ENCODE peak calls at places on chromosomes 2 and 18, in eight cellular contexts. D, C, L, W, J, Q, X and U are unnamed samples.

GRCh38 chr2:75064691-75065396 is 106.4 kb downstream of the POLE4 start:
- DNase-seq in D (peak), C (peak), L (no peak), W (peak), J (peak), Q (peak), X (peak), U (no peak)

GRCh38 chr18:44719519-44720060 is 38.9 kb downstream of the SETBP1 start:
- DNase-seq in D (no peak), C (no peak), L (no peak), W (no peak), J (no peak), Q (no peak), X (no peak), U (no peak)

GRCh38 chr2:121532894-121533293 is 2.2 kb downstream of the RNU4ATAC start:
- DNase-seq in D (peak), C (no peak), L (no peak), W (no peak), J (no peak), Q (no peak), X (peak), U (no peak)

GRCh38 chr2:65846984-65847383 is 414.6 kb upstream of the SPRED2 start:
- DNase-seq in D (no peak), C (no peak), L (no peak), W (no peak), J (no peak), Q (no peak), X (no peak), U (no peak)

GRCh38 chr2:150146879-150147278 is 340.6 kb downstream of the RND3 start:
- DNase-seq in D (no peak), C (no peak), L (no peak), W (no peak), J (no peak), Q (no peak), X (no peak), U (no peak)

GRCh38 chr2:16005819-16006536 is 65.6 kb downstream of the MYCN start:
- DNase-seq in D (no peak), C (no peak), L (no peak), W (no peak), J (no peak), Q (no peak), X (peak), U (no peak)

GRCh38 chr2:11567631-11568031 is 33.8 kb downstream of the GREB1 start:
- DNase-seq in D (peak), C (no peak), L (no peak), W (no peak), J (no peak), Q (no peak), X (no peak), U (no peak)

GRCh38 chr18:10088734-10089133 is 174.9 kb downstream of the VAPA start:
- DNase-seq in D (no peak), C (no peak), L (no peak), W (no peak), J (no peak), Q (no peak), X (no peak), U (no peak)

GRCh38 chr2:216695401-216695821 is at the start of gene IGFBP5:
- DNase-seq in D (peak), C (no peak), L (no peak), W (peak), J (peak), Q (no peak), X (peak), U (peak)

GRCh38 chr2:227657204-227657845 is 9.3 kb upstream of the SCYGR5 start:
- DNase-seq in D (no peak), C (no peak), L (no peak), W (peak), J (no peak), Q (no peak), X (no peak), U (no peak)

GRCh38 chr2:37149626-37150322 is 7.0 kb downstream of the EIF2AK2 start:
- DNase-seq in D (no peak), C (no peak), L (no peak), W (no peak), J (no peak), Q (no peak), X (no peak), U (no peak)

GRCh38 chr2:239689985-239690384 is 289.2 kb upstream of the HDAC4 start:
- DNase-seq in D (no peak), C (no peak), L (no peak), W (no peak), J (no peak), Q (no peak), X (no peak), U (no peak)

GRCh38 chr18:74139888-74140287 is 7.7 kb downstream of the FBXO15 start:
- DNase-seq in D (no peak), C (no peak), L (no peak), W (peak), J (peak), Q (no peak), X (no peak), U (peak)

GRCh38 chr2:132909427-132909826 is 239.4 kb upstream of the LYPD1 start:
- DNase-seq in D (no peak), C (no peak), L (no peak), W (no peak), J (peak), Q (no peak), X (no peak), U (no peak)

GRCh38 chr2:25197336-25198208 is 29.2 kb upstream of the POMC start:
- DNase-seq in D (no peak), C (no peak), L (no peak), W (no peak), J (peak), Q (no peak), X (no peak), U (no peak)

GRCh38 chr18:22254088-22254487 is 84.7 kb downstream of the GATA6 start:
- DNase-seq in D (no peak), C (no peak), L (no peak), W (no peak), J (no peak), Q (no peak), X (no peak), U (no peak)

GRCh38 chr2:189782221-189782671 is 1.9 kb downstream of the ORMDL1 start:
- DNase-seq in D (peak), C (no peak), L (no peak), W (no peak), J (peak), Q (no peak), X (no peak), U (no peak)

GRCh38 chr18:6561029-6561861 is 146.5 kb upstream of the L3MBTL4 start:
- DNase-seq in D (peak), C (no peak), L (peak), W (peak), J (no peak), Q (no peak), X (peak), U (no peak)

GRCh38 chr2:82837588-82838304 is 1621.3 kb downstream of the SUCLG1 start:
- DNase-seq in D (no peak), C (no peak), L (peak), W (peak), J (peak), Q (no peak), X (peak), U (peak)

GRCh38 chr2:148903946-148904345 is 28.9 kb downstream of the KIF5C start:
- DNase-seq in D (no peak), C (no peak), L (no peak), W (no peak), J (no peak), Q (no peak), X (no peak), U (no peak)

GRCh38 chr2:164024396-164024795 is 288.6 kb upstream of the FIGN start:
- DNase-seq in D (no peak), C (no peak), L (no peak), W (no peak), J (no peak), Q (no peak), X (no peak), U (no peak)